ENCODE peak calls at places on chromosomes 5 and 9, in seven cellular contexts. J is tibial nerve, I is stomach, U is IMR-90, R is sigmoid colon, H is esophagus muscularis mucosa, E is ovary. P is an unnamed sample.

GRCh38 chr5:86461169-86461956 is 156.4 kb upstream of the COX7C start:
- DNase-seq in H (no peak), U (no peak), R (no peak), E (no peak), J (no peak), I (no peak), P (no peak)

GRCh38 chr5:178143246-178143645 is 10.4 kb downstream of the NHP2 start:
- DNase-seq in E (no peak), J (no peak), U (no peak), R (no peak), H (no peak), I (no peak), P (no peak)

GRCh38 chr9:127506814-127507750 is 55.8 kb downstream of the LRSAM1 start:
- DNase-seq in H (no peak), R (no peak), U (peak), E (no peak), J (no peak), I (no peak), P (no peak)

GRCh38 chr9:117823621-117824020 is 119.4 kb downstream of the TLR4 start:
- DNase-seq in J (no peak), H (no peak), I (no peak), U (no peak), E (no peak), R (no peak), P (no peak)

GRCh38 chr9:68462004-68462775 is 78.5 kb downstream of the TMEM252 start:
- DNase-seq in R (no peak), H (no peak), E (no peak), U (no peak), I (no peak), J (no peak), P (no peak)

GRCh38 chr9:136245194-136246150 is at the start of gene QSOX2:
- DNase-seq in U (peak), R (peak), E (peak), H (peak), J (peak), I (peak), P (peak)

GRCh38 chr5:32217886-32218396 is 43.8 kb upstream of the GOLPH3 start:
- DNase-seq in H (no peak), R (peak), J (peak), I (no peak), U (no peak), E (no peak), P (no peak)

GRCh38 chr9:79883073-79883645 is 311.4 kb downstream of the TLE4 start:
- DNase-seq in R (no peak), J (no peak), E (no peak), I (no peak), H (no peak), U (no peak), P (no peak)

GRCh38 chr9:98958271-98958989 is 14.7 kb downstream of the COL15A1 start:
- DNase-seq in I (no peak), H (no peak), U (peak), E (no peak), R (no peak), J (no peak), P (no peak)

GRCh38 chr5:89351232-89351631 is 468.2 kb upstream of the MEF2C start:
- DNase-seq in H (no peak), I (no peak), J (no peak), R (no peak), E (no peak), U (peak), P (no peak)

GRCh38 chr9:85971731-85972130 is 30.8 kb downstream of the NAA35 start:
- DNase-seq in E (no peak), U (peak), I (no peak), J (no peak), H (no peak), R (no peak), P (no peak)

GRCh38 chr5:172778223-172778814 is 7.3 kb upstream of the DUSP1 start:
- DNase-seq in R (peak), U (peak), I (peak), J (peak), H (no peak), E (no peak), P (peak)

GRCh38 chr9:136488247-136489214 is 5.7 kb upstream of the SEC16A start:
- DNase-seq in E (peak), U (peak), H (no peak), I (peak), J (peak), R (peak), P (peak)

GRCh38 chr5:146606838-146607237 is 90.8 kb upstream of the GPR151 start:
- DNase-seq in H (no peak), R (no peak), E (no peak), U (no peak), I (no peak), J (no peak), P (no peak)

GRCh38 chr5:148937239-148937638 is 110.8 kb downstream of the ADRB2 start:
- DNase-seq in H (no peak), U (peak), J (no peak), E (no peak), R (no peak), I (no peak), P (no peak)

GRCh38 chr5:180289966-180290365 is 1.9 kb downstream of the MAPK9 start:
- DNase-seq in E (no peak), U (no peak), H (no peak), J (no peak), R (no peak), I (no peak), P (no peak)

GRCh38 chr9:87382902-87383301 is 114.8 kb upstream of the DAPK1 start:
- DNase-seq in J (no peak), I (no peak), U (peak), H (no peak), E (no peak), R (no peak), P (no peak)

GRCh38 chr9:91758491-91758981 is 191.5 kb downstream of the ROR2 start:
- DNase-seq in R (peak), I (peak), H (no peak), J (no peak), U (peak), E (no peak), P (no peak)

GRCh38 chr5:56468278-56468677 is 235.1 kb upstream of the ANKRD55 start:
- DNase-seq in H (no peak), U (no peak), J (no peak), R (no peak), I (no peak), E (no peak), P (no peak)

GRCh38 chr9:134328341-134328840 is 2.1 kb downstream of the RXRA start:
- DNase-seq in I (peak), E (peak), R (no peak), J (no peak), U (peak), H (no peak), P (no peak)

GRCh38 chr5:72452515-72453259 is 54.5 kb downstream of the ZNF366 start:
- DNase-seq in H (peak), E (peak), I (peak), J (peak), R (peak), U (peak), P (peak)

GRCh38 chr9:36407122-36407723 is 7.2 kb upstream of the RNF38 start:
- DNase-seq in E (peak), J (peak), U (peak), I (peak), H (no peak), R (peak), P (peak)

GRCh38 chr5:172678902-172679301 is 37.8 kb downstream of the NEURL1B start:
- DNase-seq in U (no peak), H (no peak), J (no peak), R (peak), E (peak), I (peak), P (no peak)

GRCh38 chr9:124983698-124984097 is 42.8 kb upstream of the GOLGA1 start:
- DNase-seq in E (no peak), U (no peak), R (no peak), J (no peak), I (no peak), H (no peak), P (no peak)

GRCh38 chr5:140309706-140310249 is 6.9 kb upstream of the PFDN1 start:
- DNase-seq in U (no peak), H (no peak), I (no peak), J (no peak), R (no peak), E (no peak), P (no peak)

GRCh38 chr5:140312067-140312790 is 9.3 kb upstream of the PFDN1 start:
- DNase-seq in R (peak), U (peak), J (no peak), H (no peak), I (peak), E (no peak), P (no peak)

GRCh38 chr5:140311011-140311467 is 8.1 kb upstream of the PFDN1 start:
- DNase-seq in J (no peak), R (no peak), E (no peak), I (no peak), U (peak), H (no peak), P (no peak)

GRCh38 chr5:140310434-140310833 is 7.5 kb upstream of the PFDN1 start:
- DNase-seq in I (no peak), J (no peak), U (no peak), H (no peak), E (no peak), R (no peak), P (no peak)

DNA sequence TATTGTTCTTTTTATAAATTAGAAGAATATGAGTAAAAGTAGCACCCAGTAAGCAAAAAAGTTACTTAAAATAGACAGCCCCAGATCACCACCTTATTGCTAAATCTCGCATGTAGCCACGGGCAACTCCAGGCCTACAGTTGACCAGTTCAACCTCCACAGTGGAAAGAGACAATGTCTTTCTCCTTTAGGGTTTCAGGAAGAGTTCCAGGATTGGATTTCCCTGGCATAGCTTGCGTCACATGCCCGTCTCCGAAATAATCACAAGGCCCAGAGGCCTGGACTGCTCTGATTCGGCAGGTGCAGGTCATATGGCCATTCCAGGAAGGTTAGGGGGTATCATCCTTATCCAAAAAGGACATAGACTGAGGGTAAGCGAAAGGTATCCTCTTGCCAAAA is 9.9 kb upstream of the PFDN1 start:
- DNase-seq in R (no peak), E (no peak), H (no peak), J (no peak), U (no peak), I (no peak), P (no peak)
- TF ChIP-seq CTCF in R (no peak), E (no peak), H (no peak), J (no peak), U (no peak), I (no peak), P (no peak)

GRCh38 chr5:54915466-54916027 is 69.8 kb downstream of the ESM1 start:
- DNase-seq in E (no peak), J (no peak), I (peak), U (peak), R (no peak), H (no peak), P (no peak)

GRCh38 chr5:54912021-54912420 is 73.4 kb downstream of the ESM1 start:
- DNase-seq in U (peak), R (no peak), H (peak), J (no peak), E (no peak), I (no peak), P (no peak)

DNA sequence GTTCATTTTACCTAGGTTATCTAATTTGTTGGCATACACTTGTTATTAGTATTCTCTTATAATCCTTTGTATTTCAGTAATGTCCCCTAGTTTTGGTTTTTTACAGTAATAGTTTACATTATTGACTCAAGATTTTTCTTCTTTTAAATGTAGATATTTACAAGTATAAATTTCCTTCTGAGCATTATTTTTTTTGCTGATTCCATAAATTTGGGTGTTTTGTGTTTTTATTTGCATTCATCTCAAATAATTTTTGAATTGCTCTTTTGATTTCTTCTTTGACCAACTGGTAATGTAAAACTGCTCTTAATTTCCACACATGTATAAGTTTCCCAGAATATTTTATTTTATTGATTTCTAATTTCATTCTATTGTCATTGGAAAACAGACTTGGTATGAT is 68.1 kb downstream of the ESM1 start:
- DNase-seq in H (no peak), E (no peak), R (no peak), J (no peak), I (no peak), U (no peak), P (no peak)
- TF ChIP-seq POLR2A in H (no peak), E (no peak), R (no peak), J (no peak), I (no peak), U (no peak), P (no peak)

DNA sequence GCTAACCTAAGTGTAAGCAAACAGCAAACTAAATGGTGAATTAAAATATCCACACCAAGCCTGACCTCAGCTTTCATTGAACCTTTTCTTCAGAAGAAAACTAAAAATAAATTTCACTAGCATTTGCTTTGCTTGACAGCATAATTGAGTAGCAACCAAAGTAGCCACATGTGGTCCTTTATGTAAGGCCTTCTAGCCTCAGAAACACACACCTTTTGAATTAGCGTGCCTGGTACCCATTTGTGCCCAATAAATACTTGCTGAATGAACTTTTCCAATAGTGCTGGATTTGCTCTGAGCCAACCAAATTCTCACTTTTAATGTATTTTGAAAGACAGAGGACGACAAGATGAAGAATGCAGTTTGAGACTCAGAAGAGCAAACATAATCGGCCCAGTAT is 2.1 kb upstream of the NIPBL start:
- DNase-seq in U (no peak), I (no peak), J (no peak), H (no peak), E (no peak), R (no peak), P (no peak)
- H3K4me3 ChIP-seq in U (peak), I (peak), J (peak), H (peak), E (peak), R (peak), P (peak)

GRCh38 chr5:40716000-40716399 is 36.3 kb downstream of the PTGER4 start:
- DNase-seq in H (no peak), U (no peak), E (no peak), J (no peak), I (no peak), R (no peak), P (no peak)
- TF ChIP-seq CTCF in H (no peak), U (peak), E (no peak), J (no peak), I (no peak), R (no peak), P (no peak)

GRCh38 chr9:120909904-120910303 is 16.7 kb downstream of the TRAF1 start:
- DNase-seq in I (no peak), U (no peak), R (no peak), J (no peak), H (no peak), E (no peak), P (no peak)
- TF ChIP-seq POLR2A in I (no peak), U (no peak), R (no peak), J (no peak), H (no peak), E (no peak), P (no peak)